ENCODE peak calls at places on chromosomes 13 and 19, in ten cellular contexts. S is heart left ventricle, J is lower leg skin, H is breast epithelium, R is IMR-90, Y is uterus, E is esophagus muscularis mucosa, G is NB4, L is upper lobe of left lung, M is thyroid gland. K is an unnamed sample.
A peak's percentile ranks its signal among the peaks of the same experiment; 100 is the strongest.

GRCh38 chr19:46254776-46255175 is 25.2 kb downstream of the IGFL1 start:
- DNase-seq in H (no peak), R (no peak), G (peak; percentile 66), M (no peak), L (no peak), S (no peak), E (no peak), J (no peak), Y (no peak), K (no peak)

GRCh38 chr13:20193924-20194631 is 1.3 kb upstream of the GJB2 start:
- DNase-seq in R (no peak), E (peak; percentile 85), Y (no peak), H (no peak), M (no peak), L (no peak), S (no peak), J (no peak), G (no peak), K (no peak)

GRCh38 chr13:49551245-49551644 is 34.1 kb downstream of the RCBTB1 start:
- DNase-seq in R (no peak), M (no peak), S (no peak), H (no peak), G (no peak), L (no peak), J (no peak), Y (no peak), E (no peak), K (no peak)

GRCh38 chr13:39931505-39931904 is 276.0 kb downstream of the COG6 start:
- DNase-seq in J (no peak), S (no peak), H (no peak), G (no peak), M (no peak), E (no peak), L (no peak), R (no peak), Y (no peak), K (no peak)

GRCh38 chr13:80740076-80740475 is 399.1 kb upstream of the SPRY2 start:
- DNase-seq in L (no peak), R (no peak), S (no peak), H (no peak), M (no peak), G (no peak), J (no peak), Y (no peak), E (no peak), K (no peak)

GRCh38 chr19:917323-918151 is at the start of gene KISS1R:
- DNase-seq in L (peak; percentile 90), E (no peak), G (peak; percentile 56), J (no peak), R (peak; percentile 34), M (no peak), S (no peak), Y (no peak), H (no peak), K (peak; percentile 92)

GRCh38 chr13:105572401-105572800 is 963.1 kb downstream of the EFNB2 start:
- DNase-seq in S (no peak), H (no peak), L (no peak), G (no peak), R (no peak), Y (no peak), M (no peak), J (no peak), E (no peak), K (no peak)

GRCh38 chr13:87698268-87698667 is 27.1 kb downstream of the SLITRK5 start:
- DNase-seq in E (no peak), H (no peak), L (no peak), G (no peak), R (no peak), J (no peak), S (no peak), Y (no peak), M (no peak), K (no peak)

GRCh38 chr19:5068251-5069090 is 99.6 kb downstream of the KDM4B start:
- DNase-seq in M (no peak), J (no peak), E (no peak), R (no peak), Y (no peak), G (no peak), L (peak; percentile 67), S (no peak), H (no peak), K (no peak)

GRCh38 chr13:113658836-113659235 is 838 bp upstream of the ATP4B start:
- DNase-seq in E (no peak), M (no peak), J (no peak), R (no peak), L (no peak), G (no peak), S (peak; percentile 25), H (no peak), Y (peak; percentile 1), K (peak; percentile 47)

GRCh38 chr13:76654263-76654662 is 231.9 kb downstream of the KCTD12 start:
- DNase-seq in S (no peak), H (no peak), G (no peak), Y (no peak), J (no peak), R (no peak), E (no peak), L (no peak), M (no peak), K (no peak)

GRCh38 chr19:850221-850978 is 1.7 kb upstream of the ELANE start:
- DNase-seq in J (peak; percentile 86), R (peak; percentile 81), H (peak; percentile 84), S (peak; percentile 96), Y (peak; percentile 88), M (peak; percentile 90), G (peak; percentile 78), L (peak; percentile 92), E (peak; percentile 98), K (peak; percentile 81)

GRCh38 chr19:45091031-45091918 is 1.7 kb upstream of the PPP1R37 start:
- DNase-seq in Y (peak; percentile 97), M (peak; percentile 99), G (no peak), H (peak; percentile 97), L (peak; percentile 98), J (peak; percentile 97), S (peak; percentile 98), E (peak; percentile 99), R (peak; percentile 99), K (peak; percentile 99)
- TF ChIP-seq CTCF in Y (peak; percentile 6), M (no peak), G (no peak), H (no peak), L (peak; percentile 4), J (no peak), S (no peak), E (no peak), R (no peak), K (no peak)

GRCh38 chr13:108346376-108346775 is 76.9 kb downstream of the TNFSF13B start:
- DNase-seq in S (no peak), E (no peak), G (no peak), J (no peak), M (no peak), L (no peak), H (no peak), Y (no peak), R (no peak), K (no peak)
- TF ChIP-seq POLR2A in S (no peak), E (no peak), G (no peak), J (no peak), M (no peak), L (no peak), H (no peak), Y (no peak), R (no peak), K (no peak)

GRCh38 chr19:4063369-4064072 is 3.2 kb downstream of the ZBTB7A start:
- DNase-seq in E (no peak), S (no peak), Y (no peak), M (no peak), L (no peak), J (no peak), G (no peak), R (no peak), H (no peak), K (peak; percentile 85)
- TF ChIP-seq CTCF in E (no peak), S (no peak), Y (no peak), M (no peak), L (peak; percentile 8), J (no peak), G (no peak), R (no peak), H (no peak), K (no peak)

DNA sequence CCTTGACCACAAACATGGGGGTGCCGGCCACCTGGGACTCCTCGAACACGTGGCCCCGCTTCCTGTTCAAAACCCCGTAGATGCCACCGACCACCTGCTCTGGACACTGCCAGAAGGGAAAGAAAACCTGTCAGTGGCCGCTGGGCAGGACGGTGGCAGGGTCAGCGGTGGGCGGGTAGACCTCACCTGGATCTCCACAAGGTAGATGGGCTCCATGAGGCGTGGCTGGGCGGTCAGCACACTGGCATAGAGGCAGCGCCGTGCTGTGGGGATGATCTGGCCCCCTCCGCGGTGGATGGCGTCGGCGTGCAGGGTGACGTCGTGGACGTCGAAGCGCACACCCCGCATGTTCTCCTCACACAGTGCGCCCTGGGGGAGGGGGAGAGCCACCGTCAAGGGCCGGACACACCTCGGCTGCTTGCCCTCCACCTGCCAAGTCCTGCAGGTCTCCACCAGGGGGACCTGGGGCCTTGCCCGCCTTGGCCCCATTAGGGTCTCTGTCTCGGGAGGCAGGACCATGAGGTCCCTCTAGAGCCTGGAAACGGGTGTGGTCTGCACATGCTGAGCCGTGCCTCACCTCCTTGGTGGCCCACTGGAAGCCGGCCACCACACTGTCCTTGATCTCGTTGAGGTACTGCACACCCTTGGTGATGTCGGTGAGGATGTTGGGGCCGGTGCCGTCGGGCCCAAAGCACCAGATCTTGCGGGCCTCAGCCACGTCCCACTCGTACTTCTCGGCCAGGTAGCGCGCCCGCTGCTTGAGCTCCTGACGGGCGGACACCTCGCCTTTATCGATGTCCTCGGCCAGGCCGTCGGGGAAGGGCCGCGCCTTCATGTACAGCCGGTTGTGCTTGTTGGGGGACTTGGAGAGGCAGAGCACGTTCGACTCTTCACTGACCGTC is 6.6 kb upstream of the DAPK3 start:
- DNase-seq in L (peak; percentile 84), M (no peak), E (no peak), J (no peak), Y (peak; percentile 15), H (peak; percentile 23), G (peak; percentile 19), R (no peak), S (no peak), K (no peak)
- TF ChIP-seq POLR2A in L (no peak), M (no peak), E (no peak), J (no peak), Y (no peak), H (no peak), G (no peak), R (no peak), S (no peak), K (no peak)

DNA sequence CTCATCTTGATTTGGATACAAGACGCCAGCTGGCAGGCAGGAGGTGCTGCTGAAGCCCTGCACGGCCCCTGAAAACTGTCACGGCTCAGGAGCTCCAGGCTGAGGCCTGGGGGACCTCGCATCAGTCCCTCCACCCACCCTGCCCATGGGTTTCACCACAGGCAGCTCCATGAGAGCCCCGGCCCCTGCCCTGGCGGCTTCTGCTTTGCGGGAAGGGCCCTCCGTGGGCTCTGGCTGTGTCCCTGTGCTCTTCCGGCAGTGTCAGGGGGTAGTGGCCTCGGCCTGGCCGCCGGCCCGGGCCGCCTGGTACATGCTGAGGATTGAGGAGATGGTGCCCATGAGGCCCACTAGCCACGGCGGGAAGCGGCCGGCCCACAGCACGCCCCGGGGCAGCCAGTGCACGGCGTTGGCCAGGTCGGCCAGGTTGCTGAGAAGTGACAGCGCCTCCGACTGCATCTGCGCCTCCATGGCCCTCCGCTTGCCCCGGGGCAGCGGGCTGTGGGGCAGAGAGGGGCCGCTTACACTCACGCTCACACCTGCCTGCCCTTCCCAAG is 11.8 kb downstream of the PEX11G start:
- DNase-seq in L (peak; percentile 86), S (no peak), E (no peak), J (no peak), Y (no peak), H (no peak), M (no peak), G (no peak), R (no peak), K (no peak)
- TF ChIP-seq CTCF in L (no peak), S (no peak), E (no peak), J (no peak), Y (no peak), H (no peak), M (no peak), G (no peak), R (no peak), K (no peak)

GRCh38 chr19:50368649-50369570 is 3.5 kb upstream of the NAPSA start:
- DNase-seq in E (peak; percentile 97), G (peak; percentile 58), J (peak; percentile 88), S (peak; percentile 85), H (peak; percentile 86), R (peak; percentile 83), M (peak; percentile 85), Y (peak; percentile 85), L (peak; percentile 45), K (peak; percentile 90)
- TF ChIP-seq POLR2A in E (no peak), G (no peak), J (no peak), S (no peak), H (no peak), R (no peak), M (peak; percentile 25), Y (no peak), L (no peak), K (no peak)